ENCODE peak calls at places on chromosome 10, in ten cellular contexts. X, L, Y, T, M, I, R, G, Q and Z are unnamed samples.

GRCh38 chr10:67520924-67521520 is 175.0 kb downstream of the CTNNA3 start:
- DNase-seq in X (peak), L (peak), Y (no peak), T (peak), M (no peak), I (peak), R (peak), G (peak), Q (peak), Z (peak)

GRCh38 chr10:11896549-11897200 is 73.5 kb downstream of the PROSER2 start:
- DNase-seq in X (no peak), L (no peak), Y (no peak), T (no peak), M (no peak), I (no peak), R (no peak), G (no peak), Q (no peak), Z (no peak)

GRCh38 chr10:113020425-113020753 is 70.3 kb downstream of the TCF7L2 start:
- DNase-seq in X (no peak), L (no peak), Y (no peak), T (no peak), M (no peak), I (no peak), R (no peak), G (no peak), Q (no peak), Z (no peak)

GRCh38 chr10:3755440-3756359 is 29.3 kb downstream of the KLF6 start:
- DNase-seq in X (no peak), L (no peak), Y (no peak), T (peak), M (no peak), I (no peak), R (no peak), G (no peak), Q (peak), Z (peak)

GRCh38 chr10:126929391-126929790 is 24.2 kb downstream of the DOCK1 start:
- DNase-seq in X (no peak), L (no peak), Y (no peak), T (no peak), M (no peak), I (no peak), R (no peak), G (no peak), Q (no peak), Z (no peak)

GRCh38 chr10:122786269-122786668 is 59.4 kb downstream of the CUZD1 start:
- DNase-seq in X (peak), L (peak), Y (no peak), T (peak), M (no peak), I (no peak), R (no peak), G (peak), Q (no peak), Z (peak)

GRCh38 chr10:13201132-13201531 is 33.0 kb downstream of the UCMA start:
- DNase-seq in X (no peak), L (no peak), Y (no peak), T (no peak), M (no peak), I (no peak), R (no peak), G (no peak), Q (no peak), Z (no peak)

GRCh38 chr10:79206300-79207095 is 137.7 kb downstream of the ZMIZ1 start:
- DNase-seq in X (no peak), L (no peak), Y (no peak), T (no peak), M (no peak), I (peak), R (no peak), G (no peak), Q (no peak), Z (no peak)

GRCh38 chr10:26914898-26915297 is 54.1 kb upstream of the ABI1 start:
- DNase-seq in X (no peak), L (no peak), Y (no peak), T (no peak), M (no peak), I (no peak), R (no peak), G (no peak), Q (no peak), Z (no peak)

GRCh38 chr10:4771554-4772201 is 54.3 kb upstream of the AKR1E2 start:
- DNase-seq in X (no peak), L (no peak), Y (no peak), T (peak), M (no peak), I (no peak), R (no peak), G (no peak), Q (peak), Z (peak)

DNA sequence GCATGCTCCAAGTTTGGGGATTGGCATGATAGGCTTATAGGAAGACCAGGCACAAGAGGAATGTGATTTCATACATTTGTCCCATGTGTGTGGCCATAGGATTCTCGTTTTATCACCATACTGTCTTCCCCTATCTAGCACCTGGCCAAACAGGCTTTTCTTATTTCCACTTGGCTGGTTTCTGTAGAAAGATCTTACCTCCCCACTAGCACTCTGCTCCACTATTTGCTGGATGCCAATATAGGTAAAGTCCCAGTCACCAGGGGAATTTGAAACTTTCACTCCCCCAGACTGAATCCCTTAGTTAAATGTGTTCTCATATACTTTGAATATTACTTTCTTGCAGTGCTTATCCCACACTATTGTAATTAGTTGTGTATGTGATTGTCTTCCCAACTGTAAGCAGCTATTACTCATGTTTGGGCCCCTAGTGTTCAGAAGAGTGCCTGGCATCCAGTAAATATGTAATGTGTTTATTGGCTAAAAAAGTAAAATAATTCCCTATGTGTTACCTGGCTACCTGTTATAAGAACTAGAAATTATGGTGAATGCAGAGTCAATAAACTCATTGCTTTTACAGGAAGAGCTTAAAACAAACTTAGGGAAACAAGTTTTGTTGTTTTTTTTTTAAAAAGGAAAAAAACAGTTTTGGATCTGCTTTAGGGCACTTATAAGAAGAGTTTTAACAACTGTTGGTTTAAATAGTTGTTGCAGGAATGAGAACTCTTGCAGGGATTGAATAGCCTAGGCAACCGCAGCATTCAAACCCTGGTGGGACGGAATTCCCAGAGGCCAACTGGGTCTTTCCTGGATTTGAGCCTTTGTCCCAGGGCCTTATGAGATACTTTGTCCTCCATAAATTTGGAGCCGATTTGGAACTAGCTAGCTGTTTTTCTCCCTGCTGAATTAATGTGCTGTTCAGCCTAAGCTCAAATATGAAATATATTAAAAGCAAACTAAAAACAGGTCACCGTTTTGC is 109.2 kb downstream of the LRMDA start:
- DNase-seq in X (peak), L (peak), Y (no peak), T (no peak), M (no peak), I (no peak), R (no peak), G (no peak), Q (no peak), Z (no peak)
- TF ChIP-seq CTCF in X (peak), L (no peak), Y (no peak), T (peak), M (no peak), I (no peak), R (no peak), G (peak), Q (peak), Z (no peak)

GRCh38 chr10:100970076-100970913 is 991 bp downstream of the SEMA4G start:
- DNase-seq in X (peak), L (peak), Y (no peak), T (no peak), M (no peak), I (no peak), R (no peak), G (no peak), Q (no peak), Z (no peak)

GRCh38 chr10:100970914-100971811 is 1.9 kb downstream of the SEMA4G start:
- DNase-seq in X (no peak), L (no peak), Y (peak), T (no peak), M (no peak), I (no peak), R (no peak), G (no peak), Q (no peak), Z (no peak)

GRCh38 chr10:100968037-100968736 is 1.1 kb upstream of the SEMA4G start:
- DNase-seq in X (no peak), L (no peak), Y (no peak), T (no peak), M (no peak), I (no peak), R (no peak), G (no peak), Q (no peak), Z (no peak)

GRCh38 chr10:100968839-100969174 is 497 bp upstream of the SEMA4G start:
- DNase-seq in X (no peak), L (no peak), Y (no peak), T (no peak), M (no peak), I (no peak), R (no peak), G (no peak), Q (no peak), Z (no peak)

DNA sequence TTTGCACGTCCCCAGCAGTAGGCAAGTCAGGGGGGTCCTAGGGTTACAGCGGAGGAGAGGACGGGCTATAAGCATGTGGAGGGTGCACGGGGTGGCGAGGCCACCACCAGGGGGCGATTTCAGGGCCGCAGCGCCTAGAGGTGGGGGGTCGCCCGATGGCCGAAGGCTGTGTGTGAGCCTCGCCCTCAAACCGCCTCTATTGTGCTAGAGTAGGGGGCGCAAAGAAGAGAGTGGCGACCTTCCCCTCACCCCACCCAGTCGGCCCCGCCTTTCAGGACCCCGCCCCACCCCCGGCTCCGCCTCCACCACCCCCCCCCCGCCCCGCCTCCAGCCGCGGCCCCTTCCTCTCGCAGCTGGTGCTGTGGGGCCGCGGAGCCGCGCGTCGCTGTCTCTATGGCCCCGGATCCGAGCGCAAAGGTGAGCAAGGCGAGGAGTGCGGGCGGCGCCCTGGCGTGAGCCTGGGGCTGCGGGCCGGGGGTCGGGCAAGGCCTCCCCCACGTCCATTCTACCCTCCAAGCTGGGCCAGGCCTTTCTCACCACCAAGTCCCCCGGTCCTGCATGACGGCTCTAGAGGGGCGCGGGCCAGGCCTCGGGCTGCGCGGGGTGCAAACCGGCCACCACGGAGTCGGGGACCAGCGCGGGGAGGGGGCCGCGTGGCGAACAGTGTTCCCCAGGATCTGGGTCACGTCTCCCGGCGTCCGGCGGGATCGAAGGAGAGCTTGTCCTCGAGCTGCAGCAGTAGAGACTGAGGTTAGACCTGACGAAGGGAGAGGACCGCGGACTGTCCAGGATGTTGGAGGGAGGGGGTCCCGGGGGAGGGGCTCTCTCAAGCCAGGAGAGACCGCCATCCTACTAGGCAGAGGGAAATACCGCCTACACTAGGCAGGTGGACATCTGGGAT is at the start of gene SEMA4G:
- DNase-seq in X (peak), L (peak), Y (no peak), T (peak), M (peak), I (no peak), R (peak), G (no peak), Q (peak), Z (peak)
- H3K4me3 ChIP-seq in X (peak), L (peak), Y (peak), T (peak), M (peak), I (peak), R (peak), G (peak), Q (peak), Z (peak)

GRCh38 chr10:125035588-125036298 is 93.8 kb downstream of the ZRANB1 start:
- DNase-seq in X (no peak), L (no peak), Y (no peak), T (no peak), M (no peak), I (no peak), R (no peak), G (no peak), Q (no peak), Z (no peak)
- TF ChIP-seq CTCF in X (no peak), L (no peak), Y (no peak), T (no peak), M (no peak), I (no peak), R (no peak), G (no peak), Q (no peak), Z (no peak)

GRCh38 chr10:75404335-75405200 is 3.0 kb upstream of the ZNF503 start:
- DNase-seq in X (peak), L (peak), Y (no peak), T (no peak), M (peak), I (no peak), R (no peak), G (no peak), Q (no peak), Z (no peak)
- H3K4me3 ChIP-seq in X (peak), L (peak), Y (peak), T (no peak), M (peak), I (peak), R (peak), G (peak), Q (peak), Z (peak)

DNA sequence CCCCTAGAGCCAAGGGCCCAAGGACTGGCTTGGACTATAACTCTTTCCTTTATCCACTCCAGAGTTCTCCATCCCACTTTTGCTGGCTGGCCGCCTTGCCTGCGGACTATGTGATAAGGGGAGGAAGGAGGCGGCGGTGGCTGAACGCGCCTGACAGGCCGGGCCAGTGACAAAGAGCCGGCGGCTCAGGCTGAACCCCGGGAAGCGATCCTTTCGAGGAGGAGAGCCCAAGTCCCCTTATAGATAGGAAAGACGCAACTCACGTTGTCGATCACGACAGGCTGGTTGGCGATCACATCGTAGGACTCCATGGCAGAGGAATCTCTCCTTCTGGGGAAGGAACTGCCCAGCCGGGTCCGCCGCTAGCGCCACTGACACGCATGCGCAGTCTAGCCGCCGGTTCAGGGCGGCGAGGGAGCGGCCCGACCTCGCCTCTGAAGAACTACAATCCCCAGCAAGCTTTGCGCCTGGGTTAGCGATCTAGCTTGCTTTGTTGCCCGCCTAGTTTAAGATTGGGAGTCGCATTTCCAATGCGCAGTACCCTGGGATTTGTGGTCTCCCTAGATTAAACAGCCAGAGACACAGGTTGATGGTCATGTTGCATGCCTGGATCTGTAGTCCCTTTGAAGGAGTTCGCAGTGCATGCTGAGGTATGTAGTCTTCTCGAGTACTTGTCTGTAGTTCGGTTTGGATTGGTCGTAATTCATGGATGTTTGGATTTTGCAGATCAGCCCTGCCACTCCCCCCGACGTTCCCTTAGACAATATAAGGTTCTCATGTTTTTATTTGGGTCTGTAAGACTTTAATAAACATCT is at the start of gene ACTR1A:
- DNase-seq in X (peak), L (peak), Y (peak), T (peak), M (peak), I (peak), R (peak), G (peak), Q (peak), Z (peak)
- TF ChIP-seq CTCF in X (no peak), L (no peak), Y (no peak), T (no peak), M (no peak), I (peak), R (no peak), G (no peak), Q (no peak), Z (no peak)

DNA sequence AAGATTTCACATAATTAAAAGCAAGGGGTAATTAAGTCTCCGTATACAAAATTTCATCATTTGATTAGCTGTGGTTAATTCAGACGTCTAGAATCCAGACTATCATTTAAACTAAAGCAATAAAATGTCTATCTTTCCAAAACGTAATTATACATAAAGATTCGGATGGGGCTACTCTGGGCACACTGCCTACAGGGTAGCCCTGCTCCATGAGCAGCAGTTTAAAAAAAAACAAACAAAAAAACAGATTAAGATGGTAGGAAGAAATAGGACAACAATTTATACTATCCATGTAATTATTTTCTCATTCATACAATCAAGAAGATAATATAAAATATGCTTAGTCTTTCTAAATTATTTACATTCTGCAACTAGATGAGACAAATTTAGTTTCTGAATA is 96.1 kb downstream of the NRBF2 start:
- DNase-seq in X (no peak), L (no peak), Y (no peak), T (no peak), M (no peak), I (no peak), R (no peak), G (no peak), Q (no peak), Z (no peak)
- H3K4me3 ChIP-seq in X (no peak), L (no peak), Y (no peak), T (no peak), M (no peak), I (no peak), R (no peak), G (no peak), Q (no peak), Z (no peak)

DNA sequence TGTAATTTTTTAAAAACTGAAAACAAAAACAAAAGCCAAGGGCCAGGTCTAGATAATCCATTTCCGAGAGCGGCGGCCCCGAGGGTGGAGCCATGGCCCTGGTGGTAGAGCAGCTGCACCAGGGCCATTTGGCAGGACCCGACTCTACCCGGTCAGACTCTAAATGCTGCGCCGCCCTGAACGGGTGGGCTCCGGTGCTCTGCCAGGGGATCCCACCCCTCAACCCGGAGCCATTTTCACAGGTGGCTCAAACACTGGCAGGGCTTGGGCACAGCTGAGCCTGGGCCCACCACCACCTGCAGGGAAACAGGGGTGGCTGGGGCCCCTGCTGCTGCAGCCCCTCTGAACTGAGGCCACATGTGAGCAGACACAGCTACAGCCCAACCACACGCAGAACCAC is 56.9 kb downstream of the DPYSL4 start:
- DNase-seq in X (no peak), L (no peak), Y (no peak), T (no peak), M (no peak), I (no peak), R (no peak), G (no peak), Q (no peak), Z (no peak)
- TF ChIP-seq CTCF in X (no peak), L (no peak), Y (no peak), T (no peak), M (no peak), I (no peak), R (no peak), G (no peak), Q (no peak), Z (no peak)

DNA sequence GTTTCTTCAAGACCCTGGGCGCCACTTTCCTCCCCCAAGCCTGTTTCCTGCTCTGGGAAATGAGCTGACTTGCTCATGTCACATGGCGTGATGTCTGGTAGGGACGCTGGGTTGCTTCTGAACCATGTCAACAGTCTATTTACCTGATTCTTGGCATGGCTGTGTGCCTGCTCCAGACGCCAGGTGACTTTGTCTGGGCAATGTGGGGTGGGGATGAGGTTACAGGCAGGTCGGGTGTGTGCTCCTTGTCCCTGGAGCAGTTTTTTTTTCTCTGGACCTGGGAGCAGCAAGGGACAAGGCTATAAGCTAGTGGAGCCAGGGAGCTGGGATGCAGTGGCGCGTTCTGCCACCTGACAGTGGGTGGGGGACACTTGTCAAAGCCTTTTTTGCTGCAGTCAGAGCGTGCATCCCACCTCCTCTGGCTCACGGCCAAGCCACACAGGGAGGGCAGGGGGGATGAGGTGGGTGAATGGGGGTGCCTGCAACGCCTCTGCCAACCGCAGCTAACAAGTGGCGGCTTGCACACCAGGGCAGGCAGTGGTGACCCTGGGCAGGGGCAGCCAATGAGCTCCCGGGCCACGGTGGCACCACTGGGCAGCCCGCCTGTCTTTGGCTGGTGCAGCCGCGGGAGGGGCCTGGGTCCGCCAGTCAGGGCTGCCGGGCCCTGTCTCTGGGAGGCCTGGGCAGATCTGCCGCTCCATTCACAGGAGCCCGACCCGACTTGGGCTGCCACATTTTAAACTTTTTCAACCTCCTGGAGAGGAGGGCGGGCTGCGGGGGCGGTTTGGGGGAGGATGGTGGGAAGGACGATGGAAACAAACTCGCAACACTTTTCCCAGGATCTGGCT is 22.9 kb downstream of the DNAJB12 start:
- DNase-seq in X (peak), L (peak), Y (peak), T (peak), M (peak), I (peak), R (peak), G (peak), Q (peak), Z (peak)
- H3K4me3 ChIP-seq in X (no peak), L (peak), Y (peak), T (no peak), M (peak), I (no peak), R (no peak), G (no peak), Q (no peak), Z (no peak)

GRCh38 chr10:117431160-117431559 is 55.9 kb upstream of the PDZD8 start:
- DNase-seq in X (peak), L (no peak), Y (no peak), T (no peak), M (no peak), I (no peak), R (no peak), G (no peak), Q (no peak), Z (no peak)
- TF ChIP-seq CTCF in X (peak), L (peak), Y (no peak), T (peak), M (no peak), I (no peak), R (no peak), G (no peak), Q (no peak), Z (no peak)